ENCODE peak calls at places on chromosome 16, in seven cellular contexts. R is AG04450, T is fibroblast of pulmonary artery, P is bronchial epithelial cell, F is GM23338, D is fibroblast of villous mesenchyme, S is foreskin fibroblast. J is an unnamed sample.
A peak's percentile ranks its signal among the peaks of the same experiment; 100 is the strongest.

GRCh38 chr16:11273721-11274324 is 394 bp upstream of the PRM3 start:
- DNase-seq in R (no peak), T (no peak), P (no peak), F (no peak), D (peak; percentile 80), S (peak; percentile 11), J (no peak)

GRCh38 chr16:19307587-19308241 is 22.2 kb downstream of the CLEC19A start:
- DNase-seq in R (no peak), T (no peak), P (no peak), F (peak; percentile 84), D (no peak), S (no peak), J (no peak)

GRCh38 chr16:11877374-11877773 is 26.0 kb upstream of the RSL1D1 start:
- DNase-seq in R (no peak), T (peak; percentile 41), P (no peak), F (no peak), D (peak; percentile 44), S (peak; percentile 38), J (no peak)

GRCh38 chr16:81734632-81735434 is 44.3 kb upstream of the PLCG2 start:
- DNase-seq in R (no peak), T (no peak), P (peak; percentile 68), F (no peak), D (no peak), S (no peak), J (no peak)

GRCh38 chr16:47460301-47460754 is 535 bp downstream of the ITFG1 start:
- DNase-seq in R (no peak), T (peak; percentile 4), P (peak; percentile 23), F (peak; percentile 47), D (peak; percentile 12), S (peak; percentile 21), J (no peak)

GRCh38 chr16:87369796-87370719 is 13.5 kb downstream of the FBXO31 start:
- DNase-seq in R (no peak), T (no peak), P (no peak), F (no peak), D (no peak), S (no peak), J (no peak)

GRCh38 chr16:81703177-81704155 is 75.6 kb upstream of the PLCG2 start:
- DNase-seq in R (no peak), T (peak; percentile 94), P (peak; percentile 23), F (peak; percentile 28), D (peak; percentile 88), S (peak; percentile 91), J (peak; percentile 71)

GRCh38 chr16:31108035-31108793 is at the start of gene BCKDK:
- DNase-seq in R (no peak), T (peak; percentile 67), P (no peak), F (peak; percentile 85), D (peak; percentile 60), S (peak; percentile 91), J (no peak)

GRCh38 chr16:52494621-52495020 is 52.3 kb downstream of the TOX3 start:
- DNase-seq in R (no peak), T (no peak), P (no peak), F (no peak), D (no peak), S (no peak), J (no peak)

GRCh38 chr16:13480801-13481200 is 439.2 kb upstream of the ERCC4 start:
- DNase-seq in R (no peak), T (no peak), P (peak; percentile 10), F (no peak), D (no peak), S (peak; percentile 7), J (no peak)

GRCh38 chr16:17901309-17901708 is 430.5 kb upstream of the XYLT1 start:
- DNase-seq in R (no peak), T (no peak), P (no peak), F (no peak), D (no peak), S (no peak), J (no peak)

GRCh38 chr16:20918486-20919239 is 18.1 kb downstream of the LYRM1 start:
- DNase-seq in R (no peak), T (peak; percentile 70), P (no peak), F (no peak), D (peak; percentile 85), S (peak; percentile 96), J (no peak)

GRCh38 chr16:89972244-89973234 is 24.0 kb downstream of the DEF8 start:
- DNase-seq in R (peak; percentile 61), T (peak; percentile 92), P (peak; percentile 65), F (peak; percentile 92), D (peak; percentile 90), S (peak; percentile 96), J (peak; percentile 71)

GRCh38 chr16:3065069-3065741 is at the start of gene IL32:
- DNase-seq in R (peak; percentile 36), T (peak; percentile 91), P (peak; percentile 78), F (no peak), D (peak; percentile 78), S (peak; percentile 61), J (peak; percentile 34)

GRCh38 chr16:49876716-49877129 is 20.8 kb upstream of the ZNF423 start:
- DNase-seq in R (no peak), T (peak; percentile 50), P (no peak), F (peak; percentile 86), D (no peak), S (peak; percentile 45), J (no peak)

GRCh38 chr16:57297856-57298255 is 13.4 kb upstream of the PLLP start:
- DNase-seq in R (no peak), T (no peak), P (no peak), F (peak; percentile 65), D (no peak), S (no peak), J (no peak)

GRCh38 chr16:11843861-11844260 is 7.5 kb downstream of the RSL1D1 start:
- DNase-seq in R (no peak), T (no peak), P (no peak), F (no peak), D (no peak), S (no peak), J (no peak)

GRCh38 chr16:75262104-75262799 is 10.8 kb upstream of the BCAR1 start:
- DNase-seq in R (no peak), T (no peak), P (no peak), F (no peak), D (no peak), S (peak; percentile 70), J (no peak)

GRCh38 chr16:64206877-64207276 is 915.0 kb downstream of the CDH11 start:
- DNase-seq in R (no peak), T (peak; percentile 45), P (no peak), F (no peak), D (no peak), S (peak; percentile 3), J (no peak)

GRCh38 chr16:81652798-81653505 is 126.1 kb upstream of the PLCG2 start:
- DNase-seq in R (no peak), T (no peak), P (no peak), F (peak; percentile 45), D (no peak), S (no peak), J (no peak)

GRCh38 chr16:13186813-13187212 is 285.4 kb downstream of the SHISA9 start:
- DNase-seq in R (no peak), T (no peak), P (no peak), F (peak; percentile 55), D (no peak), S (no peak), J (no peak)

GRCh38 chr16:16083421-16084156 is 134.2 kb downstream of the ABCC1 start:
- DNase-seq in R (no peak), T (peak; percentile 49), P (peak; percentile 21), F (no peak), D (no peak), S (peak; percentile 44), J (no peak)

GRCh38 chr16:5449901-5450300 is 352.3 kb upstream of the EEF2KMT start:
- DNase-seq in R (no peak), T (no peak), P (no peak), F (peak; percentile 22), D (no peak), S (no peak), J (no peak)

GRCh38 chr16:11742041-11742535 is 569 bp downstream of the TXNDC11 start:
- DNase-seq in R (no peak), T (no peak), P (no peak), F (no peak), D (no peak), S (peak; percentile 37), J (no peak)

GRCh38 chr16:11913425-11914079 is 2.2 kb downstream of the GSPT1 start:
- DNase-seq in R (no peak), T (no peak), P (peak; percentile 71), F (no peak), D (peak; percentile 49), S (peak; percentile 45), J (no peak)

DNA sequence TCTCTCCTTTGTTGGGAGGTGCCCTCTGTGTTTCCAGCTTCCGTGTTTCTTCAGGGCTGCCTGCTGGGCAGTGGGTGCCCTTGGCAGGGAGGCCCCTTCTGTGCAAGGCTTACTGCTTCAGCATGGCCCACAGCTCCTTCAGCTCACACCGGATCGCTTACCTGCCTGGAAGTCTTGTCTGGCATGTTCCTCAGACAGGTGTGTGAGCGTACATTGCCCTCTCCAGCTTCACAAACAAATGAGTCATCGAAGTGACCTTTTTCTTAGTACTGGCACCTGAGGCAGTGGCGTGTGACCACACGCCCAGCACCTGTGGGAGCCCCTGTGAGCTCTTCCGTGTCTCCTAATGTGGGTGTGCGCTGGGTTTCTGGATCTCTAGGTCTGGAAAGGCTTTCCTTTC is 3.5 kb downstream of the RAB40C start:
- DNase-seq in R (no peak), T (no peak), P (peak; percentile 90), F (no peak), D (no peak), S (no peak), J (no peak)
- TF ChIP-seq CTCF in R (no peak), T (no peak), P (no peak), F (no peak), D (no peak), S (no peak), J (no peak)

GRCh38 chr16:58661199-58661830 is 23.3 kb downstream of the SLC38A7 start:
- DNase-seq in R (peak; percentile 66), T (peak; percentile 89), P (peak; percentile 84), F (peak; percentile 87), D (peak; percentile 86), S (peak; percentile 93), J (peak; percentile 62)
- TF ChIP-seq CTCF in R (peak; percentile 81), T (peak; percentile 76), P (peak; percentile 67), F (peak; percentile 90), D (peak; percentile 74), S (peak; percentile 75), J (peak; percentile 76)

GRCh38 chr16:86209202-86209601 is 301.1 kb upstream of the FOXF1 start:
- DNase-seq in R (no peak), T (no peak), P (no peak), F (no peak), D (no peak), S (no peak), J (no peak)
- TF ChIP-seq CTCF in R (no peak), T (no peak), P (no peak), F (peak; percentile 16), D (no peak), S (no peak), J (no peak)

DNA sequence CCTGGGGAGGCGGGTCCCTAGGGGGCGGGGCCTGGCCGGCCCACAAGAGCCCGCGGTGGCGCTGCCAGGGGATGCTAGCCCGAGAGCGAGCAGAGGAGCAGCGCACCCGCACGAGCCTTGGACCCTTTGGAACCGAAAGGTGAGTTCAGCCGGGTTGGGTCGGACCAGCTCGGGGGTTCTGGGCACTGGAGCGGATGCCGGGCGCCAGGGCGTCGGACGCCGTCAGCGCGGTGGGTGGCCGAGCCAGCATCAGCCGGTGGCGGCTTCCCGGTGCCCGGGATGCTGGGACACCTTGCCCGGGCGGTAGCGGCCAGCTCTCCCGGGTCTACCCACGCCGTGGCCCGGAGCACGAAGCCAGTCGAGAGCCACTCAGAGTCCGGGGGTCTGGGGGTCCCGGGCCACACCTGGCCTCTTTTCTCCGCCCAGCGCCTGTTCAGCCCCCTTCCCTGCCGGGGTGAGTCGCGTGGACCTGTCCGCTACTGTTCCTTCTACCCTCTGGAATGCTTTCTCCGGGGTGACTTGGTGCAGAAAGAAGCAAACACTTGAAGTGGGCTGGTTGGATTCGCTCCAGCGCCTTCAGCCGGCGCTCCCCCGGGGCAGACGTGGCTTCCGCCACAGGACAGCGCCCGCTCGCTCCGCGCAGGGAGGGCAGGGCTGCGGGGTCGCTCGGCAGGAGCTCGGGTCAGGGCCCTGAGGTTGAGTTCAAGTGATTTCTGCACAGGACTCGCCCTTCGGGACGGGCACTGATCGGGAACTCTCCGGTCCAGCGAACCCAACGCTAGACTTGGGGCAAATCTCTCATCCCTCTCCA is at the start of gene SCNN1G:
- DNase-seq in R (no peak), T (no peak), P (no peak), F (peak; percentile 52), D (no peak), S (peak; percentile 20), J (no peak)
- TF ChIP-seq CTCF in R (no peak), T (no peak), P (no peak), F (no peak), D (no peak), S (no peak), J (no peak)